ENCODE peak calls at places on chromosome 11, in ten cellular contexts. J is stromal cell of bone marrow; W is stimulated activated CD8-positive, alpha-beta memory T cell treated with anti-CD3 and anti-CD28 coated beads, Interleukin-15, amount 100 ng/mL, for 24 hours; G is T-cell; N is epithelial cell of prostate; H is NCI-H1105 treated with DMSO at 0.1 percent for 48 hours; B is foreskin fibroblast; L is GM04503; U is upper lobe of right lung; Q is osteocyte. V is an unnamed sample.

GRCh38 chr11:71364176-71364671 is 84.0 kb downstream of the DHCR7 start:
- DNase-seq in J (no peak), W (no peak), G (no peak), N (no peak), H (no peak), B (peak), L (no peak), U (no peak), Q (no peak), V (peak)

GRCh38 chr11:63462126-63462525 is 28.8 kb downstream of the PLAAT5 start:
- DNase-seq in J (no peak), W (no peak), G (no peak), N (no peak), H (no peak), B (no peak), L (no peak), U (no peak), Q (no peak), V (no peak)

GRCh38 chr11:10601722-10602281 is 33.3 kb upstream of the LYVE1 start:
- DNase-seq in J (no peak), W (no peak), G (no peak), N (no peak), H (no peak), B (no peak), L (no peak), U (no peak), Q (no peak), V (no peak)

GRCh38 chr11:67271548-67272284 is 5.4 kb downstream of the GRK2 start:
- DNase-seq in J (no peak), W (no peak), G (peak), N (no peak), H (no peak), B (no peak), L (no peak), U (peak), Q (no peak), V (no peak)

GRCh38 chr11:44575288-44575672 is 9.8 kb downstream of the CD82 start:
- DNase-seq in J (peak), W (no peak), G (no peak), N (peak), H (no peak), B (peak), L (peak), U (no peak), Q (no peak), V (no peak)

GRCh38 chr11:66815646-66816045 is 27.6 kb upstream of the RCE1 start:
- DNase-seq in J (no peak), W (no peak), G (no peak), N (no peak), H (no peak), B (peak), L (no peak), U (no peak), Q (no peak), V (no peak)

GRCh38 chr11:46519351-46519750 is 74.5 kb downstream of the AMBRA1 start:
- DNase-seq in J (no peak), W (no peak), G (no peak), N (no peak), H (no peak), B (no peak), L (no peak), U (no peak), Q (no peak), V (no peak)

GRCh38 chr11:41578421-41579047 is 119.1 kb upstream of the LRRC4C start:
- DNase-seq in J (no peak), W (no peak), G (no peak), N (no peak), H (no peak), B (no peak), L (no peak), U (no peak), Q (no peak), V (no peak)

GRCh38 chr11:34614334-34615113 is 6.4 kb upstream of the EHF start:
- DNase-seq in J (peak), W (no peak), G (no peak), N (no peak), H (no peak), B (peak), L (peak), U (no peak), Q (no peak), V (no peak)